ENCODE peak calls at places on chromosomes 7 and 10, in seven cellular contexts. X, H, R, O, Q, Z and B are unnamed samples.

GRCh38 chr7:77783540-77783939 is 14.7 kb downstream of the TMEM60 start:
- DNase-seq in X (no peak), H (no peak), R (no peak), O (no peak), Q (no peak), Z (no peak), B (no peak)

GRCh38 chr10:129942391-129942790 is 21.7 kb downstream of the EBF3 start:
- DNase-seq in X (no peak), H (no peak), R (no peak), O (no peak), Q (no peak), Z (no peak), B (no peak)

GRCh38 chr10:79494871-79495270 is 17.5 kb upstream of the EIF5AL1 start:
- DNase-seq in X (no peak), H (peak), R (no peak), O (no peak), Q (no peak), Z (no peak), B (no peak)

GRCh38 chr10:44574596-44575480 is 189.9 kb upstream of the CXCL12 start:
- DNase-seq in X (no peak), H (no peak), R (no peak), O (no peak), Q (no peak), Z (no peak), B (no peak)

GRCh38 chr10:96746503-96746902 is 26.2 kb upstream of the PIK3AP1 start:
- DNase-seq in X (no peak), H (no peak), R (no peak), O (peak), Q (no peak), Z (no peak), B (no peak)

GRCh38 chr7:40483630-40484029 is 348.8 kb downstream of the SUGCT start:
- DNase-seq in X (peak), H (no peak), R (no peak), O (peak), Q (no peak), Z (no peak), B (no peak)

GRCh38 chr10:45425628-45426563 is 51.9 kb downstream of the ALOX5 start:
- DNase-seq in X (peak), H (no peak), R (no peak), O (no peak), Q (no peak), Z (no peak), B (no peak)

GRCh38 chr10:13328588-13328987 is 19.5 kb downstream of the SEPHS1 start:
- DNase-seq in X (no peak), H (no peak), R (no peak), O (no peak), Q (no peak), Z (no peak), B (no peak)

GRCh38 chr7:112176693-112177415 is 29.3 kb downstream of the DOCK4 start:
- DNase-seq in X (no peak), H (no peak), R (no peak), O (no peak), Q (no peak), Z (no peak), B (no peak)

GRCh38 chr10:132107211-132107946 is 41.6 kb downstream of the JAKMIP3 start:
- DNase-seq in X (no peak), H (no peak), R (no peak), O (no peak), Q (no peak), Z (no peak), B (peak)

GRCh38 chr10:1198453-1199344 is 142.5 kb downstream of the WDR37 start:
- DNase-seq in X (no peak), H (no peak), R (no peak), O (no peak), Q (no peak), Z (no peak), B (no peak)

GRCh38 chr7:85103962-85104361 is 82.9 kb downstream of the SEMA3D start:
- DNase-seq in X (peak), H (no peak), R (no peak), O (no peak), Q (no peak), Z (no peak), B (no peak)

GRCh38 chr10:30708234-30708633 is 78.7 kb upstream of the LYZL2 start:
- DNase-seq in X (no peak), H (no peak), R (no peak), O (no peak), Q (no peak), Z (no peak), B (no peak)

GRCh38 chr7:151143261-151144015 is 24.1 kb downstream of the GBX1 start:
- DNase-seq in X (peak), H (no peak), R (no peak), O (peak), Q (no peak), Z (no peak), B (no peak)

GRCh38 chr7:65980478-65981250 is 1.3 kb downstream of the GUSB start:
- DNase-seq in X (peak), H (peak), R (no peak), O (peak), Q (peak), Z (peak), B (peak)

GRCh38 chr10:9342865-9343450 is 1288.5 kb downstream of the GATA3 start:
- DNase-seq in X (peak), H (peak), R (peak), O (peak), Q (peak), Z (no peak), B (no peak)

GRCh38 chr10:53697038-53697437 is 924.5 kb upstream of the MBL2 start:
- DNase-seq in X (no peak), H (peak), R (no peak), O (no peak), Q (no peak), Z (no peak), B (no peak)

GRCh38 chr10:86294346-86295265 is 72.0 kb downstream of the GRID1 start:
- DNase-seq in X (no peak), H (no peak), R (no peak), O (no peak), Q (no peak), Z (no peak), B (no peak)

GRCh38 chr10:90138844-90139243 is 437.5 kb downstream of the KIF20B start:
- DNase-seq in X (peak), H (peak), R (no peak), O (peak), Q (peak), Z (no peak), B (no peak)
- TF ChIP-seq CTCF in X (peak), H (peak), R (peak), O (peak), Q (peak), Z (no peak), B (peak)

DNA sequence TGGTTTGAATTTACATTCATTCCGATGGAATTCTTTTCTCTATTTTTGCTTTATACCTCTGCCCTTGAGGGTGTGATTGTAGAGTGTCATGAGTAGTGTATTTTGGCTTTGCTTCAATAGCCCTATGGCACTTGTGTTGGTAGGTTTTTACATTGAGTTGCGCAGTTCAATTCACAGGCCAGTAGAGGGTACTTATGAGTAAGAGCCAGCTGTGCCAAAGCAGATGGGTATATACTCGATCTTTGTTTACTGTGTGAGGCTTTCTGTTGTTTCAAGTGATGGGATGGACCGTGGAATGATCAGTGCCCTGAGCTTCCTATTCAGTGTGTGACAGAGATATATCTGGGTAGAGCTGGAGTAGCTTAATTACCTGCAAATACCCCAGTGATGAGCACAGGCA is 4.3 kb upstream of the AKR1C3 start:
- DNase-seq in X (peak), H (no peak), R (no peak), O (peak), Q (peak), Z (no peak), B (no peak)
- TF ChIP-seq CTCF in X (peak), H (no peak), R (peak), O (peak), Q (peak), Z (no peak), B (no peak)

DNA sequence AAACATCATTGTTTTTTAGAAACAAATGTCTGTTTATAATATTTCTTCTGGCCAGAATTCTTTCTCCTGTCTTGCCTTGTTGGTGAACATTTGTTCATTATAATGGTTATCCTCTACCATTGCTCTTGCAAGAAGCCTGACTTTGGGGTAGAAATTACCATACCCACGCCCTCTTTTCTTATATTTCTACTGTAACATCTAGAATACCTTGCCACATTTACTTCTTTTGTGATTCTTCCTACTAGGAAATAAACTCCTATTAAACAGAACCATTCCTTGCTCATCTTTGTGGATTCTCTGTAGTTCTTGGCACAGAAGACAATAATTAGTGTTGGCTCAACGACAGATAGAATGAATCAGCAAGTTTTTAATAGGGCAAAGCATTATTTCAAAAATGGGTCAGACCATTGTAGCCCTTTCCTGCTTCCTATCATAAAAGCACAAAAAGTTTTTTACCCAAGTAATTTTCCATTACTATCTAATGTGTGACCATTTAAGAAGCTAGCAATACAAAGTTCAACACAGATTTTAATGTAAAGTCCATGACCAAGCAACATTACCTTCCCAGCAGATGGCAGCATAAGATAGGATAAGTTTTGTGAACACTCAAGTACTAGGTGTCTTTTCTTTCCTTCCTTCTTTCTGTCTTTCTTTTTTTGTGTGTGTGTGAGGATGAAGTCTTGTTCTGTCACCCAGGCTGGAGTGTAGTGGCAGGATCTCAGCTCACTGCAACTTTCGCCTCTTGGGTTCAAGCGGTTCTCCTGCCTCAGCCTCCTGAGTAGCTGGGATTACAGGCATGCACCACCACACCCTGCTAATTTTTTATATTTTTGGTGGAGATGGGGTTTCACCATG is 270.4 kb downstream of the HGF start:
- DNase-seq in X (peak), H (peak), R (peak), O (peak), Q (peak), Z (peak), B (peak)
- TF ChIP-seq CTCF in X (peak), H (peak), R (peak), O (peak), Q (peak), Z (no peak), B (peak)

DNA sequence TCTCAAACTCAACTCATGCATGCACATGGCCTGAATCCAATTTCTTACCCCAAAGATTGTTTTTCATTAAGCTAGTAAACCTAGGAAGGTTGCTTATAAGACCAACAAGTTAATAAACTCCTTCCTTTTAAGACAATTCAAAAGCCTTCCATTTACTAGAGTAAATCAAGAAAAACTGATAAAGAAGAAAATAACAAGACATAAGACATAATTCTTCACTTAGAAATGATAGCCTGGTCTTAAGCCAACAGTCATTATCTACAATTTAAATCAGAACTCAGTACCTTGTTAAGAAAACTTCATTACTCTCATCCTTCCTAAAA is 69.1 kb downstream of the GLI3 start:
- DNase-seq in X (no peak), H (no peak), R (no peak), O (no peak), Q (no peak), Z (no peak), B (no peak)
- TF ChIP-seq CTCF in X (no peak), H (no peak), R (no peak), O (no peak), Q (no peak), Z (no peak), B (no peak)